ENCODE peak calls at places on chromosomes 16 and 17, in four cellular contexts. One of them, this sample, is unnamed.

GRCh38 chr16:787261-787966 is 767 bp downstream of the RPUSD1 start:
- DNase-seq in IMR-90: no peak
- DNase-seq in H9: no peak
- DNase-seq in mesendoderm: no peak
- DNase-seq in this sample: no peak

GRCh38 chr16:49651226-49651625 is 204.7 kb downstream of the ZNF423 start:
- DNase-seq in IMR-90: no peak
- DNase-seq in H9: no peak
- DNase-seq in mesendoderm: no peak
- DNase-seq in this sample: no peak

GRCh38 chr16:65202461-65202860 is 80.6 kb upstream of the CDH11 start:
- DNase-seq in IMR-90: peak; percentile 79
- DNase-seq in H9: no peak
- DNase-seq in mesendoderm: no peak
- DNase-seq in this sample: no peak

GRCh38 chr17:880074-880870 is 98.1 kb downstream of the MRM3 start:
- DNase-seq in IMR-90: peak; percentile 25
- DNase-seq in H9: no peak
- DNase-seq in mesendoderm: peak; percentile 80
- DNase-seq in this sample: no peak

GRCh38 chr17:31739300-31739699 is 119.7 kb downstream of the COPRS start:
- DNase-seq in mesendoderm: no peak
- DNase-seq in IMR-90: peak; percentile 91
- DNase-seq in H9: no peak
- DNase-seq in this sample: no peak

GRCh38 chr16:22859925-22860324 is 46.0 kb downstream of the HS3ST2 start:
- DNase-seq in IMR-90: no peak
- DNase-seq in H9: peak; percentile 45
- DNase-seq in mesendoderm: no peak
- DNase-seq in this sample: peak; percentile 25

GRCh38 chr17:48299760-48300159 is 130.3 kb downstream of the SKAP1 start:
- DNase-seq in IMR-90: no peak
- DNase-seq in mesendoderm: no peak
- DNase-seq in H9: no peak
- DNase-seq in this sample: no peak

GRCh38 chr16:6558661-6559060 is 774.0 kb upstream of the RBFOX1 start:
- DNase-seq in H9: peak; percentile 33
- DNase-seq in mesendoderm: peak; percentile 68
- DNase-seq in IMR-90: no peak
- DNase-seq in this sample: no peak

GRCh38 chr16:84795338-84796053 is 24.3 kb upstream of the CRISPLD2 start:
- DNase-seq in H9: no peak
- DNase-seq in mesendoderm: peak; percentile 45
- DNase-seq in IMR-90: peak; percentile 100
- DNase-seq in this sample: no peak

GRCh38 chr16:85611455-85612190 is 1.5 kb upstream of the GSE1 start:
- DNase-seq in IMR-90: peak; percentile 74
- DNase-seq in H9: peak; percentile 70
- DNase-seq in mesendoderm: peak; percentile 83
- DNase-seq in this sample: peak; percentile 80

GRCh38 chr16:28052274-28053128 is 11.0 kb downstream of the GSG1L start:
- DNase-seq in H9: no peak
- DNase-seq in mesendoderm: no peak
- DNase-seq in IMR-90: no peak
- DNase-seq in this sample: no peak

GRCh38 chr16:23334950-23335349 is 32.8 kb downstream of the SCNN1B start:
- DNase-seq in mesendoderm: no peak
- DNase-seq in IMR-90: no peak
- DNase-seq in H9: no peak
- DNase-seq in this sample: no peak

GRCh38 chr17:39244016-39244599 is 18.4 kb upstream of the STAC2 start:
- DNase-seq in H9: no peak
- DNase-seq in mesendoderm: peak; percentile 37
- DNase-seq in IMR-90: no peak
- DNase-seq in this sample: no peak

GRCh38 chr17:7114241-7114874 is at the start of gene ASGR2:
- DNase-seq in H9: no peak
- DNase-seq in mesendoderm: no peak
- DNase-seq in IMR-90: no peak
- DNase-seq in this sample: no peak

GRCh38 chr16:1564325-1564724 is 30.9 kb downstream of the TMEM204 start:
- DNase-seq in H9: no peak
- DNase-seq in IMR-90: no peak
- DNase-seq in mesendoderm: no peak
- DNase-seq in this sample: no peak

GRCh38 chr16:2194852-2195315 is 1.5 kb downstream of the CASKIN1 start:
- DNase-seq in H9: peak; percentile 86
- DNase-seq in IMR-90: peak; percentile 39
- DNase-seq in mesendoderm: peak; percentile 87
- DNase-seq in this sample: no peak

GRCh38 chr17:46182961-46183360 is 10.3 kb downstream of the KANSL1 start:
- DNase-seq in IMR-90: no peak
- DNase-seq in H9: peak; percentile 59
- DNase-seq in mesendoderm: peak; percentile 80
- DNase-seq in this sample: no peak

GRCh38 chr17:28871056-28871579 is 16.3 kb downstream of the ERAL1 start:
- DNase-seq in IMR-90: no peak
- DNase-seq in H9: no peak
- DNase-seq in mesendoderm: no peak
- DNase-seq in this sample: no peak

GRCh38 chr16:85398050-85398451 is 215.1 kb upstream of the GSE1 start:
- DNase-seq in mesendoderm: no peak
- DNase-seq in H9: no peak
- DNase-seq in IMR-90: no peak
- DNase-seq in this sample: no peak

GRCh38 chr17:55303701-55304145 is 39.0 kb downstream of the HLF start:
- DNase-seq in mesendoderm: no peak
- DNase-seq in IMR-90: peak; percentile 13
- DNase-seq in H9: no peak
- DNase-seq in this sample: no peak

GRCh38 chr16:88458773-88459235 is 5.7 kb downstream of the ZFPM1 start:
- DNase-seq in mesendoderm: no peak
- DNase-seq in IMR-90: no peak
- DNase-seq in H9: no peak
- DNase-seq in this sample: no peak

GRCh38 chr16:67227567-67227921 is 614 bp downstream of the TMEM208 start:
- DNase-seq in H9: no peak
- DNase-seq in mesendoderm: no peak
- DNase-seq in IMR-90: no peak
- DNase-seq in this sample: no peak
- H3K56ac ChIP-seq in H9: no peak overlapping the region
- H3K56ac ChIP-seq in mesendoderm: peak overlapping the region; percentile 96
- H3K56ac ChIP-seq in IMR-90: peak overlapping the region; percentile 63
- H3K56ac ChIP-seq in this sample: no peak overlapping the region

GRCh38 chr16:56559109-56559508 is 5.8 kb upstream of the MT4 start:
- DNase-seq in IMR-90: no peak
- DNase-seq in H9: no peak
- DNase-seq in mesendoderm: no peak
- DNase-seq in this sample: no peak
- H3K56ac ChIP-seq in IMR-90: no peak overlapping the region
- H3K56ac ChIP-seq in H9: no peak overlapping the region
- H3K56ac ChIP-seq in mesendoderm: no peak overlapping the region
- H3K56ac ChIP-seq in this sample: no peak overlapping the region

DNA sequence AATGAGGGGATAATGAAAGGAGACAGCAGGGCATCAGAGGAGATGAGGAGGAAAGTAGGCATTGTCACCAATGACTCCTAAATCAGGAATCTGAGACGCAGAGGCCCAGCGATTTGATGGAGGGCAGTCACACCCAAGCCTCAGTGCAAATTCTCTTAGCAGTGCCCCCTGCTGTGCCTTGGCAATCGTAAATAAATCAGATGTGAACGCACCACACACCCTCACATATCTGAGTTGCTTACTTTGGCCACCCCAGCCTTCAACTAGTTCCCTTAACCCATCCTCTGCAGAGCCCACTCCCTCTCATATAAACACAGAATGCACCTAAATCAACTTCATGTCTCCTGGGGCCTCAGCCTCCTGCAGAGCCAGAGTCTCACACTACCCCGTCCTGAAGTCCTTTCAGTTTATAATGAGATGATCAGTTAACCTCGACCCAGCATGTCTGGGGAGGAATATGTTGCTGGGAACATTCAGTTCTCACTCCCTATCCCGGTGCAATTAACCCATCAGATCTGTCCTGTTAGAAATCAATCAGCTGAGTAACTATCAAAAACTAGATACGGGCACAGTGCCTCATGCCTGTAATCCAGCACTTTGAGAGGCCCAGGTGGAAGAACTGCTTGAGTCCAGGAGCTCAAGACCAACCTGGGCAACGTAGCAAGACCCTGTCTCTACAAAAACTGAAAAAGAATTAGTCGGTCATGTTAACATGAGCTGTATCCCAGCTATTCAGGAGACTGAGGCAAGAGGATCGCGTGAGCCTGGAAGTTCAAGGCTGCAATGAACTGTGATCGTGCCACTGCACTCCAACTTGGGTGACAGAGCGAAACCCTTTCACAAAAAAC is 78.4 kb downstream of the SLC39A11 start:
- DNase-seq in mesendoderm: peak; percentile 66
- DNase-seq in H9: no peak
- DNase-seq in IMR-90: peak; percentile 24
- DNase-seq in this sample: no peak
- H3K56ac ChIP-seq in mesendoderm: no peak overlapping the region
- H3K56ac ChIP-seq in H9: no peak overlapping the region
- H3K56ac ChIP-seq in IMR-90: no peak overlapping the region
- H3K56ac ChIP-seq in this sample: no peak overlapping the region

GRCh38 chr17:35645923-35646322 is 58.8 kb downstream of the AP2B1 start:
- DNase-seq in mesendoderm: no peak
- DNase-seq in H9: no peak
- DNase-seq in IMR-90: peak; percentile 9
- DNase-seq in this sample: no peak

DNA sequence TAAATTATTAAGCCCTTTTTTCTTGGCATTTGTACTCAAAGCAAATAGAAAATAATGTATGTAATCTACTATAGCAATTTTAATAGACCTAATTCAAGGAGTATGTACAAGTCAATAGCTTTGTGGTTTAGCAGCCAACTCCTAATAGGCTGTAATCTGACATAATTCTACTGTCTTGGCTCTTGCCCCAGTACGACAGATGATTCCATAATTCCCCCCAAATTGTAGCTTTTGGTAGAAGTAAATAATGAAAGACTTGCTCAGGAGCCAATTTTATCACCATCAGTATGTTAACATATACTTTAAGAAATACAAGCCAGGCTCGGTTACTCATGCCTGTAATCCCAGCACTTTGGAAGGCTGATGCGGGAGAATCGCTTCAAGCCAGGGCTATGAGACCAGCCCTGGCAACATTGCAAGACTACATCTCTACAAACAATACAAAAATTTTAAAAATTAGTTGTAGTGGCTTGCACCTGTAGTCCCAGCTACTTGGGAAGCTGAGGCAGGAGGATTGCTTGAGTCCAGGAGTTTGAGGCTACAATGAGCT is 53.9 kb downstream of the AP2B1 start:
- DNase-seq in H9: no peak
- DNase-seq in IMR-90: peak; percentile 42
- DNase-seq in mesendoderm: no peak
- DNase-seq in this sample: no peak
- H3K56ac ChIP-seq in H9: no peak overlapping the region
- H3K56ac ChIP-seq in IMR-90: no peak overlapping the region
- H3K56ac ChIP-seq in mesendoderm: no peak overlapping the region
- H3K56ac ChIP-seq in this sample: no peak overlapping the region